ENCODE peak calls at places on chromosome 13, in four cellular contexts. Z is lower leg skin, H is astrocyte of the cerebellum, P is amniotic stem cell. N is an unnamed sample.
A peak's percentile ranks its signal among the peaks of the same experiment; 100 is the strongest.

GRCh38 chr13:27379126-27379525 is 45.3 kb upstream of the GTF3A start:
- DNase-seq in Z (no peak), H (no peak), P (no peak), N (no peak)

GRCh38 chr13:76019421-76020044 is 383.4 kb downstream of the LMO7 start:
- DNase-seq in Z (no peak), H (no peak), P (no peak), N (peak; percentile 59)

GRCh38 chr13:99351772-99352171 is 44.6 kb upstream of the GPR183 start:
- DNase-seq in H (no peak), P (no peak), Z (no peak), N (no peak)

GRCh38 chr13:75359266-75359665 is 122.7 kb downstream of the TBC1D4 start:
- DNase-seq in Z (no peak), H (peak; percentile 95), P (peak; percentile 80), N (no peak)

GRCh38 chr13:39960206-39960605 is 304.7 kb downstream of the COG6 start:
- DNase-seq in P (no peak), Z (no peak), H (no peak), N (no peak)

GRCh38 chr13:18992791-18993190 is 188.8 kb downstream of the TUBA3C start:
- DNase-seq in H (no peak), Z (no peak), P (no peak), N (no peak)

GRCh38 chr13:21230516-21230915 is 54.1 kb downstream of the MRPL57 start:
- DNase-seq in Z (no peak), P (no peak), H (no peak), N (no peak)

GRCh38 chr13:113192902-113193301 is 15.6 kb downstream of the PCID2 start:
- DNase-seq in H (no peak), P (no peak), Z (no peak), N (no peak)

GRCh38 chr13:109917422-109917821 is 131.0 kb upstream of the IRS2 start:
- DNase-seq in P (no peak), H (no peak), Z (no peak), N (no peak)

GRCh38 chr13:88068316-88068715 is 397.1 kb downstream of the SLITRK5 start:
- DNase-seq in P (no peak), H (peak; percentile 19), Z (no peak), N (no peak)

GRCh38 chr13:49540552-49540951 is 44.8 kb downstream of the PHF11 start:
- DNase-seq in Z (no peak), H (peak; percentile 18), P (no peak), N (no peak)

GRCh38 chr13:41286370-41286769 is 23.0 kb upstream of the MTRF1 start:
- DNase-seq in P (no peak), Z (no peak), H (no peak), N (no peak)

GRCh38 chr13:107650081-107650701 is 565.1 kb downstream of the LIG4 start:
- DNase-seq in H (peak; percentile 31), P (peak; percentile 35), Z (no peak), N (peak; percentile 79)

GRCh38 chr13:23288564-23288963 is 107.8 kb downstream of the SGCG start:
- DNase-seq in H (no peak), P (no peak), Z (no peak), N (no peak)

GRCh38 chr13:100887729-100888151 is 213.1 kb upstream of the TMTC4 start:
- DNase-seq in Z (no peak), H (peak; percentile 55), P (peak; percentile 28), N (no peak)

GRCh38 chr13:34065915-34066314 is 248.0 kb downstream of the RFC3 start:
- DNase-seq in P (no peak), Z (no peak), H (no peak), N (no peak)

GRCh38 chr13:76223999-76224398 is 587.9 kb downstream of the LMO7 start:
- DNase-seq in P (no peak), H (no peak), Z (no peak), N (no peak)

GRCh38 chr13:37636701-37637100 is 38.1 kb upstream of the POSTN start:
- DNase-seq in Z (no peak), H (no peak), P (no peak), N (no peak)

GRCh38 chr13:27171244-27171829 is at the start of gene USP12:
- DNase-seq in H (no peak), Z (no peak), P (peak; percentile 3), N (peak; percentile 71)

GRCh38 chr13:67549331-67549730 is 319.2 kb upstream of the PCDH9 start:
- DNase-seq in P (no peak), Z (no peak), H (peak; percentile 86), N (no peak)

GRCh38 chr13:97339019-97339988 is 94.7 kb upstream of the RAP2A start:
- DNase-seq in P (peak; percentile 72), H (peak; percentile 80), Z (no peak), N (peak; percentile 25)

GRCh38 chr13:107276936-107277335 is 709.0 kb upstream of the ARGLU1 start:
- DNase-seq in P (peak; percentile 8), H (no peak), Z (no peak), N (no peak)

GRCh38 chr13:25253702-25254101 is 33.6 kb downstream of the MTMR6 start:
- DNase-seq in H (no peak), Z (no peak), P (no peak), N (no peak)

GRCh38 chr13:48216204-48216711 is 16.7 kb upstream of the ITM2B start:
- DNase-seq in Z (no peak), H (no peak), P (no peak), N (no peak)

GRCh38 chr13:51861728-51862300 is at the start of gene CCDC70:
- DNase-seq in H (no peak), Z (no peak), P (no peak), N (no peak)